ENCODE peak calls at places on chromosomes 6 and 20, in ten cellular contexts. One of them, this sample, is unnamed.
A peak's percentile ranks its signal among the peaks of the same experiment; 100 is the strongest.

GRCh38 chr20:47004179-47004578 is 109.5 kb downstream of the EYA2 start:
- DNase-seq in adipocyte: no peak
- DNase-seq in stimulated activated CD4-positive, alpha-beta T cell treated with anti-CD3 and anti-CD28 coated beads, Interleukin-1b, Interleukin-23, amount 100 ng/mL, for 24 hours: no peak
- DNase-seq in suprapubic skin: no peak
- DNase-seq in lower leg skin: no peak
- DNase-seq in ACHN: no peak
- DNase-seq in neural progenitor cell: no peak
- DNase-seq in spleen: no peak
- DNase-seq in activated CD8-positive, alpha-beta T cell treated with anti-CD3 and anti-CD28 coated beads, Interleukin-2, amount 10 ng/mL, durations not matched to agents 7 days and 5 days: no peak
- DNase-seq in fibroblast of mammary gland: no peak
- DNase-seq in this sample: no peak

GRCh38 chr6:134564705-134565104 is 246.8 kb upstream of the SGK1 start:
- DNase-seq in activated CD8-positive, alpha-beta T cell treated with anti-CD3 and anti-CD28 coated beads, Interleukin-2, amount 10 ng/mL, durations not matched to agents 7 days and 5 days: no peak
- DNase-seq in ACHN: no peak
- DNase-seq in stimulated activated CD4-positive, alpha-beta T cell treated with anti-CD3 and anti-CD28 coated beads, Interleukin-1b, Interleukin-23, amount 100 ng/mL, for 24 hours: no peak
- DNase-seq in fibroblast of mammary gland: no peak
- DNase-seq in adipocyte: no peak
- DNase-seq in spleen: no peak
- DNase-seq in lower leg skin: no peak
- DNase-seq in neural progenitor cell: no peak
- DNase-seq in suprapubic skin: no peak
- DNase-seq in this sample: no peak

GRCh38 chr20:3334156-3334943 is 73.1 kb downstream of the DNAAF9 start:
- DNase-seq in adipocyte: no peak
- DNase-seq in neural progenitor cell: no peak
- DNase-seq in lower leg skin: no peak
- DNase-seq in fibroblast of mammary gland: no peak
- DNase-seq in activated CD8-positive, alpha-beta T cell treated with anti-CD3 and anti-CD28 coated beads, Interleukin-2, amount 10 ng/mL, durations not matched to agents 7 days and 5 days: no peak
- DNase-seq in stimulated activated CD4-positive, alpha-beta T cell treated with anti-CD3 and anti-CD28 coated beads, Interleukin-1b, Interleukin-23, amount 100 ng/mL, for 24 hours: no peak
- DNase-seq in suprapubic skin: no peak
- DNase-seq in spleen: no peak
- DNase-seq in ACHN: no peak
- DNase-seq in this sample: no peak

GRCh38 chr6:29967379-29968010 is 25.2 kb downstream of the HLA-A start:
- DNase-seq in neural progenitor cell: peak; percentile 16
- DNase-seq in fibroblast of mammary gland: peak; percentile 17
- DNase-seq in spleen: no peak
- DNase-seq in stimulated activated CD4-positive, alpha-beta T cell treated with anti-CD3 and anti-CD28 coated beads, Interleukin-1b, Interleukin-23, amount 100 ng/mL, for 24 hours: no peak
- DNase-seq in ACHN: no peak
- DNase-seq in lower leg skin: peak; percentile 48
- DNase-seq in activated CD8-positive, alpha-beta T cell treated with anti-CD3 and anti-CD28 coated beads, Interleukin-2, amount 10 ng/mL, durations not matched to agents 7 days and 5 days: no peak
- DNase-seq in suprapubic skin: no peak
- DNase-seq in adipocyte: no peak
- DNase-seq in this sample: no peak

GRCh38 chr6:113219783-113220182 is 637.4 kb upstream of the MARCKS start:
- DNase-seq in ACHN: no peak
- DNase-seq in spleen: no peak
- DNase-seq in adipocyte: no peak
- DNase-seq in neural progenitor cell: no peak
- DNase-seq in activated CD8-positive, alpha-beta T cell treated with anti-CD3 and anti-CD28 coated beads, Interleukin-2, amount 10 ng/mL, durations not matched to agents 7 days and 5 days: no peak
- DNase-seq in stimulated activated CD4-positive, alpha-beta T cell treated with anti-CD3 and anti-CD28 coated beads, Interleukin-1b, Interleukin-23, amount 100 ng/mL, for 24 hours: no peak
- DNase-seq in fibroblast of mammary gland: no peak
- DNase-seq in lower leg skin: no peak
- DNase-seq in suprapubic skin: no peak
- DNase-seq in this sample: no peak

GRCh38 chr6:53437557-53438202 is 88.9 kb upstream of the ELOVL5 start:
- DNase-seq in stimulated activated CD4-positive, alpha-beta T cell treated with anti-CD3 and anti-CD28 coated beads, Interleukin-1b, Interleukin-23, amount 100 ng/mL, for 24 hours: no peak
- DNase-seq in suprapubic skin: no peak
- DNase-seq in spleen: no peak
- DNase-seq in activated CD8-positive, alpha-beta T cell treated with anti-CD3 and anti-CD28 coated beads, Interleukin-2, amount 10 ng/mL, durations not matched to agents 7 days and 5 days: peak; percentile 30
- DNase-seq in ACHN: peak; percentile 76
- DNase-seq in fibroblast of mammary gland: peak; percentile 89
- DNase-seq in adipocyte: peak; percentile 65
- DNase-seq in lower leg skin: no peak
- DNase-seq in neural progenitor cell: peak; percentile 61
- DNase-seq in this sample: no peak

GRCh38 chr6:8651998-8652397 is 216.7 kb upstream of the SLC35B3 start:
- DNase-seq in activated CD8-positive, alpha-beta T cell treated with anti-CD3 and anti-CD28 coated beads, Interleukin-2, amount 10 ng/mL, durations not matched to agents 7 days and 5 days: no peak
- DNase-seq in ACHN: no peak
- DNase-seq in stimulated activated CD4-positive, alpha-beta T cell treated with anti-CD3 and anti-CD28 coated beads, Interleukin-1b, Interleukin-23, amount 100 ng/mL, for 24 hours: no peak
- DNase-seq in suprapubic skin: no peak
- DNase-seq in adipocyte: no peak
- DNase-seq in spleen: no peak
- DNase-seq in fibroblast of mammary gland: no peak
- DNase-seq in neural progenitor cell: no peak
- DNase-seq in lower leg skin: no peak
- DNase-seq in this sample: no peak

GRCh38 chr20:14334306-14334930 is 3.0 kb downstream of the FLRT3 start:
- DNase-seq in suprapubic skin: no peak
- DNase-seq in neural progenitor cell: peak; percentile 87
- DNase-seq in adipocyte: peak; percentile 89
- DNase-seq in fibroblast of mammary gland: peak; percentile 60
- DNase-seq in spleen: no peak
- DNase-seq in ACHN: peak; percentile 59
- DNase-seq in lower leg skin: no peak
- DNase-seq in stimulated activated CD4-positive, alpha-beta T cell treated with anti-CD3 and anti-CD28 coated beads, Interleukin-1b, Interleukin-23, amount 100 ng/mL, for 24 hours: no peak
- DNase-seq in activated CD8-positive, alpha-beta T cell treated with anti-CD3 and anti-CD28 coated beads, Interleukin-2, amount 10 ng/mL, durations not matched to agents 7 days and 5 days: no peak
- DNase-seq in this sample: no peak

GRCh38 chr20:58605292-58606065 is 45.6 kb upstream of the STX16 start:
- DNase-seq in fibroblast of mammary gland: no peak
- DNase-seq in neural progenitor cell: no peak
- DNase-seq in adipocyte: no peak
- DNase-seq in spleen: no peak
- DNase-seq in ACHN: no peak
- DNase-seq in stimulated activated CD4-positive, alpha-beta T cell treated with anti-CD3 and anti-CD28 coated beads, Interleukin-1b, Interleukin-23, amount 100 ng/mL, for 24 hours: no peak
- DNase-seq in lower leg skin: no peak
- DNase-seq in suprapubic skin: no peak
- DNase-seq in activated CD8-positive, alpha-beta T cell treated with anti-CD3 and anti-CD28 coated beads, Interleukin-2, amount 10 ng/mL, durations not matched to agents 7 days and 5 days: no peak
- DNase-seq in this sample: no peak

GRCh38 chr6:142566628-142567396 is 265.0 kb downstream of the ADGRG6 start:
- DNase-seq in adipocyte: peak; percentile 82
- DNase-seq in spleen: no peak
- DNase-seq in lower leg skin: no peak
- DNase-seq in suprapubic skin: no peak
- DNase-seq in neural progenitor cell: peak; percentile 63
- DNase-seq in fibroblast of mammary gland: peak; percentile 74
- DNase-seq in stimulated activated CD4-positive, alpha-beta T cell treated with anti-CD3 and anti-CD28 coated beads, Interleukin-1b, Interleukin-23, amount 100 ng/mL, for 24 hours: peak; percentile 30
- DNase-seq in ACHN: peak; percentile 47
- DNase-seq in activated CD8-positive, alpha-beta T cell treated with anti-CD3 and anti-CD28 coated beads, Interleukin-2, amount 10 ng/mL, durations not matched to agents 7 days and 5 days: peak; percentile 63
- DNase-seq in this sample: peak; percentile 21

GRCh38 chr6:2763345-2763841 is 1.8 kb upstream of the WRNIP1 start:
- DNase-seq in neural progenitor cell: no peak
- DNase-seq in lower leg skin: no peak
- DNase-seq in suprapubic skin: peak; percentile 75
- DNase-seq in adipocyte: no peak
- DNase-seq in ACHN: no peak
- DNase-seq in stimulated activated CD4-positive, alpha-beta T cell treated with anti-CD3 and anti-CD28 coated beads, Interleukin-1b, Interleukin-23, amount 100 ng/mL, for 24 hours: no peak
- DNase-seq in fibroblast of mammary gland: no peak
- DNase-seq in spleen: peak; percentile 87
- DNase-seq in activated CD8-positive, alpha-beta T cell treated with anti-CD3 and anti-CD28 coated beads, Interleukin-2, amount 10 ng/mL, durations not matched to agents 7 days and 5 days: no peak
- DNase-seq in this sample: no peak

GRCh38 chr20:62047666-62048345 is 17.9 kb downstream of the TAF4 start:
- DNase-seq in lower leg skin: no peak
- DNase-seq in fibroblast of mammary gland: no peak
- DNase-seq in stimulated activated CD4-positive, alpha-beta T cell treated with anti-CD3 and anti-CD28 coated beads, Interleukin-1b, Interleukin-23, amount 100 ng/mL, for 24 hours: no peak
- DNase-seq in neural progenitor cell: no peak
- DNase-seq in ACHN: no peak
- DNase-seq in activated CD8-positive, alpha-beta T cell treated with anti-CD3 and anti-CD28 coated beads, Interleukin-2, amount 10 ng/mL, durations not matched to agents 7 days and 5 days: no peak
- DNase-seq in suprapubic skin: peak; percentile 26
- DNase-seq in spleen: peak; percentile 53
- DNase-seq in adipocyte: no peak
- DNase-seq in this sample: no peak

GRCh38 chr6:80215063-80215462 is 108.6 kb downstream of the BCKDHB start:
- DNase-seq in neural progenitor cell: no peak
- DNase-seq in suprapubic skin: no peak
- DNase-seq in ACHN: no peak
- DNase-seq in stimulated activated CD4-positive, alpha-beta T cell treated with anti-CD3 and anti-CD28 coated beads, Interleukin-1b, Interleukin-23, amount 100 ng/mL, for 24 hours: no peak
- DNase-seq in adipocyte: no peak
- DNase-seq in fibroblast of mammary gland: no peak
- DNase-seq in spleen: no peak
- DNase-seq in lower leg skin: no peak
- DNase-seq in activated CD8-positive, alpha-beta T cell treated with anti-CD3 and anti-CD28 coated beads, Interleukin-2, amount 10 ng/mL, durations not matched to agents 7 days and 5 days: no peak
- DNase-seq in this sample: no peak

GRCh38 chr6:151121900-151122299 is 117.9 kb upstream of the AKAP12 start:
- DNase-seq in stimulated activated CD4-positive, alpha-beta T cell treated with anti-CD3 and anti-CD28 coated beads, Interleukin-1b, Interleukin-23, amount 100 ng/mL, for 24 hours: no peak
- DNase-seq in suprapubic skin: no peak
- DNase-seq in ACHN: no peak
- DNase-seq in activated CD8-positive, alpha-beta T cell treated with anti-CD3 and anti-CD28 coated beads, Interleukin-2, amount 10 ng/mL, durations not matched to agents 7 days and 5 days: no peak
- DNase-seq in adipocyte: no peak
- DNase-seq in spleen: no peak
- DNase-seq in lower leg skin: no peak
- DNase-seq in neural progenitor cell: no peak
- DNase-seq in fibroblast of mammary gland: peak; percentile 65
- DNase-seq in this sample: no peak

GRCh38 chr6:35454843-35455110 is 2.6 kb downstream of the FANCE start:
- DNase-seq in adipocyte: no peak
- DNase-seq in fibroblast of mammary gland: no peak
- DNase-seq in stimulated activated CD4-positive, alpha-beta T cell treated with anti-CD3 and anti-CD28 coated beads, Interleukin-1b, Interleukin-23, amount 100 ng/mL, for 24 hours: no peak
- DNase-seq in spleen: no peak
- DNase-seq in suprapubic skin: no peak
- DNase-seq in activated CD8-positive, alpha-beta T cell treated with anti-CD3 and anti-CD28 coated beads, Interleukin-2, amount 10 ng/mL, durations not matched to agents 7 days and 5 days: no peak
- DNase-seq in neural progenitor cell: no peak
- DNase-seq in ACHN: no peak
- DNase-seq in lower leg skin: no peak
- DNase-seq in this sample: no peak

GRCh38 chr6:47097092-47097945 is 55.2 kb upstream of the ADGRF1 start:
- DNase-seq in adipocyte: peak; percentile 92
- DNase-seq in fibroblast of mammary gland: peak; percentile 85
- DNase-seq in ACHN: peak; percentile 75
- DNase-seq in spleen: no peak
- DNase-seq in activated CD8-positive, alpha-beta T cell treated with anti-CD3 and anti-CD28 coated beads, Interleukin-2, amount 10 ng/mL, durations not matched to agents 7 days and 5 days: peak; percentile 67
- DNase-seq in neural progenitor cell: peak; percentile 76
- DNase-seq in suprapubic skin: no peak
- DNase-seq in stimulated activated CD4-positive, alpha-beta T cell treated with anti-CD3 and anti-CD28 coated beads, Interleukin-1b, Interleukin-23, amount 100 ng/mL, for 24 hours: no peak
- DNase-seq in lower leg skin: no peak
- DNase-seq in this sample: no peak

GRCh38 chr6:157539421-157539822 is 158.4 kb downstream of the ZDHHC14 start:
- DNase-seq in neural progenitor cell: no peak
- DNase-seq in lower leg skin: no peak
- DNase-seq in stimulated activated CD4-positive, alpha-beta T cell treated with anti-CD3 and anti-CD28 coated beads, Interleukin-1b, Interleukin-23, amount 100 ng/mL, for 24 hours: no peak
- DNase-seq in suprapubic skin: no peak
- DNase-seq in fibroblast of mammary gland: no peak
- DNase-seq in ACHN: no peak
- DNase-seq in spleen: no peak
- DNase-seq in adipocyte: no peak
- DNase-seq in activated CD8-positive, alpha-beta T cell treated with anti-CD3 and anti-CD28 coated beads, Interleukin-2, amount 10 ng/mL, durations not matched to agents 7 days and 5 days: peak; percentile 20
- DNase-seq in this sample: no peak

This sample was measured in activated CD4-positive, CD25-positive, alpha-beta regulatory T cell treated with anti-CD3 and anti-CD28 coated beads, Interleukin-2, amount 50 U/mL, for 16 hours.